ENCODE peak calls at places on chromosomes 3 and 15, in nine cellular contexts. C is lower leg skin; Y is fibroblast of the aortic adventitia; O is stimulated activated CD8-positive, alpha-beta memory T cell treated with anti-CD3 and anti-CD28 coated beads, Interleukin-15, amount 100 ng/mL, for 1 hour; N is iris pigment epithelial cell; Q is sigmoid colon; Z is activated T-cell treated with anti-CD3 and anti-CD28 coated beads, Interleukin-2, amount 50 U/mL, for 4 hours; D is stimulated activated effector memory CD8-positive, alpha-beta T cell treated with anti-CD3 and anti-CD28 coated beads, Interleukin-12 subunit alpha, Interleukin-12 subunit beta, amount 100 ng/mL, for 72 hours; H is nephron progenitor cell. T is an unnamed sample.

GRCh38 chr15:25862469-25863066 is 559 bp downstream of the ATP10A start:
- DNase-seq in C (peak; percentile 87), Y (no peak), O (no peak), N (no peak), Q (no peak), Z (peak; percentile 63), D (peak; percentile 26), H (peak; percentile 20), T (no peak)

GRCh38 chr3:142963266-142964149 is at the start of gene PAQR9:
- DNase-seq in C (no peak), Y (peak; percentile 6), O (no peak), N (no peak), Q (no peak), Z (no peak), D (no peak), H (peak; percentile 81), T (no peak)

GRCh38 chr15:39362832-39363561 is 217.9 kb upstream of the THBS1 start:
- DNase-seq in C (no peak), Y (peak; percentile 26), O (no peak), N (peak; percentile 87), Q (no peak), Z (no peak), D (no peak), H (no peak), T (no peak)

GRCh38 chr15:79170256-79170664 is 79.7 kb upstream of the RASGRF1 start:
- DNase-seq in C (peak; percentile 80), Y (peak; percentile 49), O (no peak), N (peak; percentile 50), Q (no peak), Z (no peak), D (no peak), H (no peak), T (no peak)

GRCh38 chr3:69890094-69890493 is 109.4 kb upstream of the SAMMSON start:
- DNase-seq in C (no peak), Y (no peak), O (no peak), N (peak; percentile 51), Q (no peak), Z (no peak), D (no peak), H (no peak), T (peak; percentile 1)

GRCh38 chr3:55571913-55572312 is 84.8 kb upstream of the WNT5A start:
- DNase-seq in C (peak; percentile 76), Y (no peak), O (no peak), N (no peak), Q (peak; percentile 75), Z (no peak), D (no peak), H (peak; percentile 49), T (no peak)

GRCh38 chr3:78604328-78604727 is 1163.5 kb downstream of the ROBO1 start:
- DNase-seq in C (no peak), Y (peak; percentile 80), O (no peak), N (peak; percentile 97), Q (no peak), Z (no peak), D (no peak), H (no peak), T (no peak)

GRCh38 chr3:42495393-42495792 is 7.0 kb upstream of the VIPR1 start:
- DNase-seq in C (no peak), Y (no peak), O (no peak), N (no peak), Q (peak; percentile 20), Z (no peak), D (no peak), H (no peak), T (no peak)

GRCh38 chr3:186425788-186426730 is 64.0 kb upstream of the DGKG start:
- DNase-seq in C (no peak), Y (peak; percentile 54), O (no peak), N (peak; percentile 94), Q (no peak), Z (no peak), D (no peak), H (no peak), T (no peak)

GRCh38 chr3:77296527-77296926 is 256.6 kb downstream of the ROBO2 start:
- DNase-seq in C (no peak), Y (no peak), O (no peak), N (peak; percentile 47), Q (no peak), Z (no peak), D (no peak), H (no peak), T (no peak)

GRCh38 chr15:92418864-92419263 is 25.2 kb downstream of the ST8SIA2 start:
- DNase-seq in C (no peak), Y (no peak), O (no peak), N (no peak), Q (no peak), Z (no peak), D (no peak), H (no peak), T (no peak)

GRCh38 chr15:68829068-68829467 is 8.4 kb upstream of the ANP32A start:
- DNase-seq in C (no peak), Y (peak; percentile 15), O (no peak), N (peak; percentile 25), Q (no peak), Z (no peak), D (no peak), H (no peak), T (peak; percentile 16)

GRCh38 chr3:134327594-134327975 is 46.7 kb downstream of the AMOTL2 start:
- DNase-seq in C (peak; percentile 84), Y (peak; percentile 70), O (no peak), N (peak; percentile 92), Q (no peak), Z (no peak), D (no peak), H (no peak), T (no peak)

GRCh38 chr3:48528754-48529153 is 24.8 kb upstream of the SHISA5 start:
- DNase-seq in C (no peak), Y (no peak), O (no peak), N (peak; percentile 40), Q (no peak), Z (no peak), D (no peak), H (no peak), T (no peak)

GRCh38 chr3:43964640-43965039 is 273.9 kb downstream of the ABHD5 start:
- DNase-seq in C (no peak), Y (no peak), O (no peak), N (no peak), Q (no peak), Z (no peak), D (no peak), H (no peak), T (no peak)

GRCh38 chr3:29427266-29428103 is 146.6 kb downstream of the RBMS3 start:
- DNase-seq in C (no peak), Y (peak; percentile 92), O (no peak), N (no peak), Q (peak; percentile 76), Z (no peak), D (no peak), H (no peak), T (no peak)